ENCODE peak calls at places on chromosomes 3 and 15, in seven cellular contexts. E is SJSA1, G is neuronal stem cell, J is uterus, X is transverse colon, W is GM23248, L is aorta. P is an unnamed sample. For H3K36me3, the result is how much of the 10 kb centered on the place peaks cover.

GRCh38 chr3:189349772-189350171 is 178.0 kb downstream of the TPRG1 start:
- DNase-seq in E (no peak), G (no peak), L (no peak), X (no peak), W (peak), J (no peak), P (no peak)

GRCh38 chr3:53422954-53423708 is 71.3 kb upstream of the CACNA1D start:
- DNase-seq in X (no peak), J (no peak), L (no peak), G (no peak), W (no peak), E (no peak), P (no peak)

GRCh38 chr15:39918688-39919385 is 1.2 kb downstream of the GPR176 start:
- DNase-seq in X (no peak), L (no peak), G (no peak), E (peak), J (no peak), W (peak), P (peak)

GRCh38 chr15:76058714-76059319 is 968 bp upstream of the TMEM266 start:
- DNase-seq in E (peak), J (no peak), X (no peak), W (peak), L (no peak), G (peak), P (peak)

GRCh38 chr15:29822685-29823459 is 604 bp upstream of the TJP1 start:
- DNase-seq in X (peak), G (no peak), W (peak), J (peak), L (peak), E (peak), P (peak)

GRCh38 chr3:8345396-8345795 is 156.2 kb upstream of the LMCD1 start:
- DNase-seq in E (no peak), L (no peak), W (peak), X (no peak), J (no peak), G (no peak), P (no peak)

GRCh38 chr15:96367436-96368200 is 37.1 kb downstream of the NR2F2 start:
- DNase-seq in L (peak), X (no peak), W (peak), G (no peak), E (no peak), J (no peak), P (no peak)

GRCh38 chr3:49493901-49494300 is 23.8 kb downstream of the DAG1 start:
- DNase-seq in W (peak), G (no peak), L (no peak), X (no peak), J (no peak), E (no peak), P (no peak)

GRCh38 chr3:18743761-18744160 is 318.6 kb upstream of the SATB1 start:
- DNase-seq in E (no peak), L (no peak), J (no peak), G (no peak), W (no peak), X (no peak), P (no peak)

GRCh38 chr3:152365766-152366593 is 97.3 kb downstream of the MBNL1 start:
- DNase-seq in L (no peak), J (no peak), W (peak), E (no peak), G (no peak), X (no peak), P (peak)

GRCh38 chr15:35545316-35545824 is 595 bp downstream of the DPH6 start:
- DNase-seq in E (no peak), W (peak), X (peak), J (peak), G (no peak), L (peak), P (peak)

GRCh38 chr3:173371848-173372487 is 25.6 kb upstream of the NLGN1 start:
- DNase-seq in L (peak), G (peak), J (peak), E (peak), X (no peak), W (peak), P (peak)

GRCh38 chr3:162628531-162628930 is 1131.9 kb downstream of the OTOL1 start:
- DNase-seq in G (no peak), E (no peak), L (no peak), X (no peak), J (no peak), W (no peak), P (no peak)

GRCh38 chr15:73270366-73271097 is 98.2 kb downstream of the HCN4 start:
- DNase-seq in X (no peak), E (peak), W (no peak), J (no peak), G (no peak), L (no peak), P (no peak)

GRCh38 chr15:91075761-91076160 is 24.3 kb upstream of the SV2B start:
- DNase-seq in E (no peak), J (no peak), G (no peak), W (no peak), X (no peak), L (no peak), P (no peak)

GRCh38 chr3:112794622-112795172 is 52.0 kb downstream of the CD200R1L start:
- DNase-seq in J (no peak), G (no peak), E (no peak), X (no peak), L (no peak), W (no peak), P (no peak)

GRCh38 chr15:38912067-38912466 is 347.5 kb upstream of the RASGRP1 start:
- DNase-seq in J (no peak), X (no peak), E (no peak), W (no peak), L (no peak), G (no peak), P (no peak)

GRCh38 chr15:92887869-92888268 is 12.3 kb upstream of the CHD2 start:
- DNase-seq in L (no peak), E (no peak), G (no peak), W (no peak), X (no peak), J (no peak), P (no peak)

GRCh38 chr15:92884813-92885461 is 15.2 kb upstream of the CHD2 start:
- DNase-seq in L (no peak), E (peak), W (peak), G (no peak), J (no peak), X (no peak), P (peak)

GRCh38 chr15:92884459-92884812 is 15.7 kb upstream of the CHD2 start:
- DNase-seq in X (no peak), L (no peak), G (no peak), J (no peak), W (peak), E (peak), P (no peak)

GRCh38 chr15:92886815-92887214 is 13.3 kb upstream of the CHD2 start:
- DNase-seq in W (no peak), E (no peak), X (no peak), G (no peak), L (no peak), J (no peak), P (no peak)

DNA sequence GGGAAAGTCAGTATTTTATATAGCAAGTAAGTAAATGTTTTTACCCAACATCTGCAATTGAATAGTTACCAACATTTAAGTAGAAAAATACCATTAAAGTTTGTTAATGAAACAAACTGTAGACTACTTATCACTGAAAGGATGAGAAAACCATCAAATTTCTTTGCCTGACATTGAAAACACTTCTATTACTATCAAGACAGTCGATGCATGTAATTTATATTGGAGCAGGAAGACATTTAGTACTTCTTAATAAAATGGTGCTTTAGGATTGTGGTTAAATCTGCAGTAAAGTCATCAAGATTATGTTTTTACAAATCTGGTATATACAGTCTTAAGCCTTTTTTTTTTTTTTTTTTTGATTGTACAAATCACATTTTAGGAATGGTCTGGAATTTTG is 13.9 kb upstream of the CHD2 start:
- DNase-seq in G (no peak), W (peak), L (no peak), E (no peak), X (no peak), J (no peak), P (peak)
- H3K36me3 ChIP-seq in G (half or more), W (half or more), L (under half), E (half or more), X (under half), J (under half), P (under half)

GRCh38 chr15:48493084-48493762 is 152.3 kb downstream of the FBN1 start:
- DNase-seq in E (peak), G (no peak), J (peak), X (no peak), L (no peak), W (peak), P (peak)

GRCh38 chr15:48493763-48494225 is 151.7 kb downstream of the FBN1 start:
- DNase-seq in W (no peak), X (no peak), E (no peak), J (no peak), G (no peak), L (no peak), P (no peak)

GRCh38 chr15:48499978-48500377 is 145.5 kb downstream of the FBN1 start:
- DNase-seq in J (no peak), E (no peak), L (no peak), G (no peak), W (no peak), X (no peak), P (no peak)

GRCh38 chr15:48498828-48499227 is 146.7 kb downstream of the FBN1 start:
- DNase-seq in X (no peak), J (no peak), E (no peak), W (no peak), L (no peak), G (no peak), P (no peak)

GRCh38 chr15:48494646-48495045 is 150.9 kb downstream of the FBN1 start:
- DNase-seq in J (no peak), L (no peak), E (no peak), W (peak), X (no peak), G (no peak), P (peak)
- H3K36me3 ChIP-seq in J (under half), L (under half), E (half or more), W (half or more), X (under half), G (half or more), P (under half)

GRCh38 chr3:41241159-41241558 is 41.9 kb downstream of the CTNNB1 start:
- DNase-seq in X (no peak), W (no peak), J (no peak), G (no peak), E (no peak), L (no peak), P (no peak)
- H3K36me3 ChIP-seq in X (under half), W (under half), J (under half), G (half or more), E (half or more), L (under half), P (under half)

DNA sequence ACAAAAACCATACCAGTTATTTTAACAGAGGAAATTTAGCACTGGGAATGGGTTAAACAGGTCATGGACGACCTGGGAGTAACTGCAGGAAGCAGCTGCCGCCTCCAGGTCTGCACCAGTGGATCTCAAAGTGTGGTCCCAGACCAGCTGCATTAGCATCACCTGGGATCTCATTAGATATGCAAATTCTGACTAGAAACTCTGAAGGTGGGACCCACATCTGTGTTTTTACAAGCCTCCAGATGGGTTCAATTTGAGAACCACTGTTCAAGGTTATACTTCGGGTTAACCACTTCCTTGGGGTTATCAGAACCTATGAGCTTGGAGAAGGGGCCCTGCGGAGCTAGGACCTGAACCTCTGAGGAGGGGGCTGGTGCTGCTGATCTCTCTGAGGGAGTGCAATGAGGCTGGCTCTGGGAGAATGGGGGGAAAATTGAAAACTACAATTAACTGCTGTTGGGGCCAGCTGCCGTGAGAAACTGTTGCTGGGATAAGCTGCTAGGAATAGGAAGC is 324.8 kb upstream of the CTDSPL start:
- DNase-seq in J (no peak), W (no peak), X (no peak), G (no peak), E (no peak), L (no peak), P (no peak)
- H3K36me3 ChIP-seq in J (under half), W (under half), X (under half), G (under half), E (under half), L (under half), P (under half)

GRCh38 chr15:31333119-31333518 is 6.5 kb downstream of the KLF13 start:
- DNase-seq in L (no peak), X (no peak), G (no peak), E (no peak), W (no peak), J (no peak), P (no peak)

GRCh38 chr15:31333820-31334219 is 7.2 kb downstream of the KLF13 start:
- DNase-seq in J (no peak), E (no peak), L (no peak), X (no peak), G (no peak), W (no peak), P (no peak)

GRCh38 chr15:31332020-31332680 is 5.5 kb downstream of the KLF13 start:
- DNase-seq in J (no peak), L (no peak), G (no peak), W (no peak), E (no peak), X (no peak), P (no peak)

GRCh38 chr15:31331389-31331788 is 4.8 kb downstream of the KLF13 start:
- DNase-seq in G (no peak), X (no peak), L (no peak), E (no peak), W (no peak), J (no peak), P (no peak)

DNA sequence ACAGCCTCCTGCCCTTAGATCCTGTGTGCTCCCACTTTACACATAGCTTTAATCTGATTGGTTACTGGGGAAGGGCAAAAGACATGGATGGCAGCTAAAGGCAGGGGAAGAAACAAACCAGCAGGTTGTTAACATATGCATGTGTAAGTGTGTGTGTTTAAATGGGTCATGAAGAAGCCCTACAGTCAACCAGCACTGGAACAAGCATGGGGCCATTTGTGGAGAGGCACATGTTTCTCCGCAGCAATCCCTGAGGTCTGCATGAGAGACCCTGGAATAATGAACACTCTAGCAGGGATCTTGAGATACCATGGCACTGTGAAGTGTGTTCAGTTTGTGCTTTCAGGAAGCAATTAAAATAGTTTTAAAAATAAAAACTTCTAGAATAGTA is 6.0 kb downstream of the KLF13 start:
- DNase-seq in L (no peak), G (no peak), W (no peak), X (no peak), E (no peak), J (no peak), P (no peak)
- H3K36me3 ChIP-seq in L (under half), G (under half), W (under half), X (under half), E (under half), J (under half), P (under half)

DNA sequence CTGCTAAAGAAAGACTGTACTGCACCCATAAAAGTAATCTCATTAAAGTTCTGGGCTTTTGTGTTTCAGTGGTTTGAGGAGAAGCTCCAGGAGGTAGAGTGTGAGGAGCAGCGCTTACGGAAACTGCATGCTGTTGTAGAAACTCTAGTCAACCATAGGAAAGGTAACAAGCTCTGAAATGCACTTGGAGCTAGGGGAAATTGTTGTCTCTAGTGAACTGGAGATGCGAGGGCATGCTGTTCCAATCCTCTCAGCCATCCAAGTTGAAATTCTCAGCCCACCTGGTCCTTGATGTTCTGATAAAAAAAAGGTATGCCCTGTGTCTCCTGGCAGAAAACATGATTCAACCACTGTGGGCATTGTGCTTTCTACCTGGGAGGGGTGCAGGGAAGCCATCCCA is 21.4 kb upstream of the SNX22 start:
- DNase-seq in J (no peak), L (no peak), W (no peak), G (no peak), X (no peak), E (no peak), P (no peak)
- H3K36me3 ChIP-seq in J (under half), L (under half), W (half or more), G (half or more), X (under half), E (half or more), P (under half)

GRCh38 chr3:31541102-31541501 is 8.4 kb downstream of the STT3B start:
- DNase-seq in G (no peak), L (no peak), W (peak), X (no peak), J (no peak), E (no peak), P (peak)

GRCh38 chr3:31542246-31542645 is 9.5 kb downstream of the STT3B start:
- DNase-seq in J (no peak), X (no peak), G (no peak), W (no peak), E (no peak), L (no peak), P (no peak)

GRCh38 chr3:31544634-31545033 is 11.9 kb downstream of the STT3B start:
- DNase-seq in X (no peak), J (no peak), W (peak), E (no peak), L (no peak), G (no peak), P (no peak)

GRCh38 chr3:31546152-31546551 is 13.4 kb downstream of the STT3B start:
- DNase-seq in L (no peak), W (peak), G (no peak), E (no peak), X (no peak), J (no peak), P (peak)

GRCh38 chr3:31543375-31543774 is 10.7 kb downstream of the STT3B start:
- DNase-seq in E (no peak), J (no peak), G (no peak), L (no peak), W (peak), X (no peak), P (peak)
- H3K36me3 ChIP-seq in E (under half), J (under half), G (under half), L (under half), W (under half), X (under half), P (under half)

GRCh38 chr15:42728975-42729374 is 8.0 kb downstream of the CDAN1 start:
- DNase-seq in W (no peak), L (no peak), E (no peak), J (no peak), G (no peak), X (no peak), P (no peak)
- H3K36me3 ChIP-seq in W (under half), L (under half), E (half or more), J (under half), G (half or more), X (under half), P (under half)

DNA sequence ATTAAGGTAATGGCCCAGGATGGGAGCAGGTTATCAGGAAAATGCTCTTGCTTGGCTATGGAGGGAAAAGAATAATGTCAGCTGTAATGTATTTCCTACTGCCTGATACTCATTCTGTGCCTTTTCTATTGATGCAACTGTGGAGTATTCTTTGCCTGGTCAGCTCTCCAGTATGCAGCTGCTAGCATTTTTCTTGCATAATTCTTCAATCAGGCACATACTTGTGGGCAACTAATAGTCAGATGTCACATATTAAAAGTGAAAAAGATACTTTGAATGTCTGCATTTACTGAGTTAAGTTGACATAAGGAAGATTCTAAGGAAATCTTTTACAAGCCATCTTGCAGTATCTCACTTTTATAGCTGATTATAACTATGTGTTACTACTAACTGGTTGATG is 29.5 kb downstream of the CD80 start:
- DNase-seq in W (peak), E (no peak), X (no peak), L (no peak), G (no peak), J (no peak), P (peak)
- H3K36me3 ChIP-seq in W (under half), E (under half), X (under half), L (under half), G (under half), J (under half), P (under half)

P was measured in mammary epithelial cell.